ENCODE peak calls at places on chromosomes 3 and 15, in ten cellular contexts. One of them, this sample, is unnamed. For H3K4me1, the result is how much of the 10 kb centered on the place peaks cover.

GRCh38 chr3:10548997-10549396 is 43.6 kb upstream of the ATP2B2 start:
- DNase-seq in HepG2: no peak
- DNase-seq in left ventricle myocardium inferior: no peak
- DNase-seq in body of pancreas: no peak
- DNase-seq in kidney: no peak
- DNase-seq in neural progenitor cell: no peak
- DNase-seq in Caco-2: no peak
- DNase-seq in naive thymus-derived CD4-positive, alpha-beta T cell: no peak
- DNase-seq in astrocyte: no peak
- DNase-seq in sigmoid colon: peak
- DNase-seq in this sample: no peak

GRCh38 chr3:124032351-124032880 is 40.5 kb upstream of the ROPN1 start:
- DNase-seq in left ventricle myocardium inferior: peak
- DNase-seq in neural progenitor cell: peak
- DNase-seq in naive thymus-derived CD4-positive, alpha-beta T cell: no peak
- DNase-seq in HepG2: no peak
- DNase-seq in body of pancreas: peak
- DNase-seq in Caco-2: no peak
- DNase-seq in astrocyte: no peak
- DNase-seq in kidney: peak
- DNase-seq in sigmoid colon: peak
- DNase-seq in this sample: peak

GRCh38 chr3:69716119-69716518 is 23.1 kb upstream of the MITF start:
- DNase-seq in left ventricle myocardium inferior: peak
- DNase-seq in sigmoid colon: no peak
- DNase-seq in Caco-2: no peak
- DNase-seq in kidney: no peak
- DNase-seq in HepG2: no peak
- DNase-seq in astrocyte: no peak
- DNase-seq in neural progenitor cell: no peak
- DNase-seq in body of pancreas: no peak
- DNase-seq in naive thymus-derived CD4-positive, alpha-beta T cell: no peak
- DNase-seq in this sample: no peak

GRCh38 chr3:183904833-183905780 is 20.4 kb upstream of the PARL start:
- DNase-seq in HepG2: no peak
- DNase-seq in astrocyte: no peak
- DNase-seq in naive thymus-derived CD4-positive, alpha-beta T cell: no peak
- DNase-seq in Caco-2: no peak
- DNase-seq in kidney: no peak
- DNase-seq in neural progenitor cell: no peak
- DNase-seq in left ventricle myocardium inferior: no peak
- DNase-seq in sigmoid colon: no peak
- DNase-seq in body of pancreas: no peak
- DNase-seq in this sample: no peak

GRCh38 chr15:39365161-39365560 is 215.7 kb upstream of the THBS1 start:
- DNase-seq in neural progenitor cell: no peak
- DNase-seq in HepG2: no peak
- DNase-seq in sigmoid colon: no peak
- DNase-seq in naive thymus-derived CD4-positive, alpha-beta T cell: no peak
- DNase-seq in left ventricle myocardium inferior: no peak
- DNase-seq in kidney: no peak
- DNase-seq in body of pancreas: no peak
- DNase-seq in Caco-2: no peak
- DNase-seq in astrocyte: peak
- DNase-seq in this sample: no peak

GRCh38 chr3:172057624-172058023 is 18.2 kb downstream of the FNDC3B start:
- DNase-seq in Caco-2: no peak
- DNase-seq in naive thymus-derived CD4-positive, alpha-beta T cell: no peak
- DNase-seq in kidney: no peak
- DNase-seq in neural progenitor cell: no peak
- DNase-seq in HepG2: no peak
- DNase-seq in astrocyte: no peak
- DNase-seq in left ventricle myocardium inferior: no peak
- DNase-seq in body of pancreas: no peak
- DNase-seq in sigmoid colon: no peak
- DNase-seq in this sample: no peak

GRCh38 chr15:95017950-95018349 is 786.6 kb downstream of the MCTP2 start:
- DNase-seq in naive thymus-derived CD4-positive, alpha-beta T cell: no peak
- DNase-seq in kidney: peak
- DNase-seq in Caco-2: no peak
- DNase-seq in neural progenitor cell: no peak
- DNase-seq in astrocyte: no peak
- DNase-seq in body of pancreas: peak
- DNase-seq in sigmoid colon: peak
- DNase-seq in HepG2: no peak
- DNase-seq in left ventricle myocardium inferior: peak
- DNase-seq in this sample: peak

GRCh38 chr3:17793542-17794195 is 51.2 kb upstream of the TBC1D5 start:
- DNase-seq in Caco-2: no peak
- DNase-seq in sigmoid colon: no peak
- DNase-seq in HepG2: no peak
- DNase-seq in body of pancreas: no peak
- DNase-seq in astrocyte: no peak
- DNase-seq in neural progenitor cell: no peak
- DNase-seq in kidney: no peak
- DNase-seq in left ventricle myocardium inferior: no peak
- DNase-seq in naive thymus-derived CD4-positive, alpha-beta T cell: no peak
- DNase-seq in this sample: no peak

GRCh38 chr3:185878920-185879319 is 54.1 kb upstream of the IGF2BP2 start:
- DNase-seq in HepG2: no peak
- DNase-seq in Caco-2: no peak
- DNase-seq in left ventricle myocardium inferior: no peak
- DNase-seq in body of pancreas: no peak
- DNase-seq in naive thymus-derived CD4-positive, alpha-beta T cell: no peak
- DNase-seq in sigmoid colon: no peak
- DNase-seq in astrocyte: no peak
- DNase-seq in kidney: no peak
- DNase-seq in neural progenitor cell: no peak
- DNase-seq in this sample: no peak

GRCh38 chr3:62607287-62608029 is 234.1 kb upstream of the FEZF2 start:
- DNase-seq in left ventricle myocardium inferior: peak
- DNase-seq in body of pancreas: peak
- DNase-seq in neural progenitor cell: peak
- DNase-seq in astrocyte: peak
- DNase-seq in sigmoid colon: no peak
- DNase-seq in Caco-2: no peak
- DNase-seq in HepG2: no peak
- DNase-seq in naive thymus-derived CD4-positive, alpha-beta T cell: no peak
- DNase-seq in kidney: no peak
- DNase-seq in this sample: no peak

GRCh38 chr3:101229681-101230080 is 90.7 kb downstream of the IMPG2 start:
- DNase-seq in Caco-2: no peak
- DNase-seq in left ventricle myocardium inferior: no peak
- DNase-seq in HepG2: peak
- DNase-seq in sigmoid colon: no peak
- DNase-seq in body of pancreas: no peak
- DNase-seq in naive thymus-derived CD4-positive, alpha-beta T cell: no peak
- DNase-seq in neural progenitor cell: no peak
- DNase-seq in kidney: no peak
- DNase-seq in astrocyte: no peak
- DNase-seq in this sample: no peak

GRCh38 chr3:72957303-72957702 is 39.3 kb upstream of the PPP4R2 start:
- DNase-seq in neural progenitor cell: peak
- DNase-seq in astrocyte: no peak
- DNase-seq in body of pancreas: peak
- DNase-seq in sigmoid colon: peak
- DNase-seq in HepG2: peak
- DNase-seq in naive thymus-derived CD4-positive, alpha-beta T cell: no peak
- DNase-seq in kidney: no peak
- DNase-seq in left ventricle myocardium inferior: peak
- DNase-seq in Caco-2: peak
- DNase-seq in this sample: no peak

GRCh38 chr3:152657002-152657400 is 177.9 kb upstream of the P2RY1 start:
- DNase-seq in left ventricle myocardium inferior: no peak
- DNase-seq in neural progenitor cell: peak
- DNase-seq in kidney: no peak
- DNase-seq in body of pancreas: no peak
- DNase-seq in naive thymus-derived CD4-positive, alpha-beta T cell: no peak
- DNase-seq in HepG2: no peak
- DNase-seq in Caco-2: no peak
- DNase-seq in astrocyte: no peak
- DNase-seq in sigmoid colon: no peak
- DNase-seq in this sample: no peak

GRCh38 chr3:156605686-156606605 is 51.0 kb upstream of the SSR3 start:
- DNase-seq in sigmoid colon: peak
- DNase-seq in left ventricle myocardium inferior: peak
- DNase-seq in kidney: peak
- DNase-seq in Caco-2: peak
- DNase-seq in neural progenitor cell: peak
- DNase-seq in HepG2: no peak
- DNase-seq in naive thymus-derived CD4-positive, alpha-beta T cell: no peak
- DNase-seq in body of pancreas: peak
- DNase-seq in astrocyte: peak
- DNase-seq in this sample: peak

GRCh38 chr3:104519968-104520655 is 846.6 kb upstream of the ALCAM start:
- DNase-seq in left ventricle myocardium inferior: no peak
- DNase-seq in HepG2: no peak
- DNase-seq in naive thymus-derived CD4-positive, alpha-beta T cell: no peak
- DNase-seq in neural progenitor cell: no peak
- DNase-seq in Caco-2: no peak
- DNase-seq in body of pancreas: no peak
- DNase-seq in kidney: no peak
- DNase-seq in astrocyte: peak
- DNase-seq in sigmoid colon: no peak
- DNase-seq in this sample: no peak

GRCh38 chr3:104523136-104523535 is 843.6 kb upstream of the ALCAM start:
- DNase-seq in astrocyte: no peak
- DNase-seq in neural progenitor cell: no peak
- DNase-seq in Caco-2: no peak
- DNase-seq in sigmoid colon: no peak
- DNase-seq in kidney: no peak
- DNase-seq in HepG2: no peak
- DNase-seq in left ventricle myocardium inferior: no peak
- DNase-seq in body of pancreas: no peak
- DNase-seq in naive thymus-derived CD4-positive, alpha-beta T cell: no peak
- DNase-seq in this sample: no peak

GRCh38 chr3:104519068-104519467 is 847.6 kb upstream of the ALCAM start:
- DNase-seq in astrocyte: no peak
- DNase-seq in kidney: no peak
- DNase-seq in sigmoid colon: no peak
- DNase-seq in body of pancreas: no peak
- DNase-seq in neural progenitor cell: no peak
- DNase-seq in left ventricle myocardium inferior: no peak
- DNase-seq in HepG2: no peak
- DNase-seq in Caco-2: no peak
- DNase-seq in naive thymus-derived CD4-positive, alpha-beta T cell: no peak
- DNase-seq in this sample: no peak

GRCh38 chr3:104521606-104522336 is 844.9 kb upstream of the ALCAM start:
- DNase-seq in left ventricle myocardium inferior: no peak
- DNase-seq in astrocyte: no peak
- DNase-seq in neural progenitor cell: no peak
- DNase-seq in naive thymus-derived CD4-positive, alpha-beta T cell: no peak
- DNase-seq in HepG2: no peak
- DNase-seq in Caco-2: no peak
- DNase-seq in sigmoid colon: no peak
- DNase-seq in body of pancreas: no peak
- DNase-seq in kidney: no peak
- DNase-seq in this sample: peak

DNA sequence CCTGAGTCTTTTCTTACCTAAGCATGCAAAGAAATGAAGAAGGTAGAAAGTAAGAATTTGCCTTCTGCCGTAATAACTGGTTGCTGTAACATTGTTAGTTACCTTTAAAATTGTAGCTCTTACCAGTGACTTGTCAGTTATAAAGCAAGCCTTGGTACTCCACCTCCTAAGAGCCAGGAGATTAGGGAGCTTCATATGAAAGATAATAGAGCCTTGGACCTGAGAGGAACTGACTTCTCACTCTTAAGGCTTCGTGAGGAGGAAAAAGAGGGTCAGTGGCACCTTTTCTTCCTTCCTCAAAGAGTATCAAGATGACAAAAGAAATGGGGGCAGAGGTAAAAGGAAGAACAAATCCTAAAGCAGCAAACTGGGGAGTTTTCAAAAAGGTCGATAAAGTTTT is 847.2 kb upstream of the ALCAM start:
- DNase-seq in sigmoid colon: no peak
- DNase-seq in kidney: no peak
- DNase-seq in Caco-2: no peak
- DNase-seq in left ventricle myocardium inferior: no peak
- DNase-seq in naive thymus-derived CD4-positive, alpha-beta T cell: no peak
- DNase-seq in neural progenitor cell: no peak
- DNase-seq in astrocyte: no peak
- DNase-seq in HepG2: no peak
- DNase-seq in body of pancreas: no peak
- DNase-seq in this sample: no peak
- H3K4me3 ChIP-seq in sigmoid colon: no peak
- H3K4me3 ChIP-seq in kidney: no peak
- H3K4me3 ChIP-seq in Caco-2: no peak
- H3K4me3 ChIP-seq in left ventricle myocardium inferior: no peak
- H3K4me3 ChIP-seq in naive thymus-derived CD4-positive, alpha-beta T cell: no peak
- H3K4me3 ChIP-seq in neural progenitor cell: no peak
- H3K4me3 ChIP-seq in astrocyte: no peak
- H3K4me3 ChIP-seq in HepG2: no peak
- H3K4me3 ChIP-seq in body of pancreas: no peak
- H3K4me3 ChIP-seq in this sample: no peak

GRCh38 chr3:134459506-134460041 is 26.2 kb downstream of the ANAPC13 start:
- DNase-seq in Caco-2: no peak
- DNase-seq in naive thymus-derived CD4-positive, alpha-beta T cell: no peak
- DNase-seq in astrocyte: no peak
- DNase-seq in neural progenitor cell: no peak
- DNase-seq in body of pancreas: no peak
- DNase-seq in left ventricle myocardium inferior: no peak
- DNase-seq in sigmoid colon: no peak
- DNase-seq in kidney: no peak
- DNase-seq in HepG2: no peak
- DNase-seq in this sample: no peak
- H3K4me1 ChIP-seq in Caco-2: under half
- H3K4me1 ChIP-seq in naive thymus-derived CD4-positive, alpha-beta T cell: under half
- H3K4me1 ChIP-seq in astrocyte: under half
- H3K4me1 ChIP-seq in neural progenitor cell: under half
- H3K4me1 ChIP-seq in body of pancreas: under half
- H3K4me1 ChIP-seq in left ventricle myocardium inferior: under half
- H3K4me1 ChIP-seq in sigmoid colon: under half
- H3K4me1 ChIP-seq in kidney: under half
- H3K4me1 ChIP-seq in HepG2: under half
- H3K4me1 ChIP-seq in this sample: under half

DNA sequence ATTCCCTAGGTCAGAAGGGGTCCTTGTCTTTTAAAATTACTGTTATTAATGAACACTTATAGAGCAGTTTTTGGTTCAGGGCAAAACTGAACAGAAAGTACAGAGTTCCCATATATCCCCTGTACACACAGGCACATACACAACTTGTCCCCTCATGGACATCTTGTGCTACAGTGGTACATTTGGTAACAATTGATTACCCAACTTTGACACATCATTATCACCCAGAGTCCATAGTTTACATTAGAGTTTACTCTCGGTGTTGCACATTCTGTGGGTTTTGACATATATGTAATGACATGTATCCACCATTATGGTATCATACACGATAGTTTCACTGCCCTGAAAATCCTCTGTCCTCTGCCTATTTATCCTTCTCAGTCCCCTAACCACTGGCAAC is 984 bp upstream of the EDC3 start:
- DNase-seq in neural progenitor cell: no peak
- DNase-seq in HepG2: peak
- DNase-seq in astrocyte: no peak
- DNase-seq in naive thymus-derived CD4-positive, alpha-beta T cell: no peak
- DNase-seq in Caco-2: no peak
- DNase-seq in left ventricle myocardium inferior: no peak
- DNase-seq in sigmoid colon: no peak
- DNase-seq in kidney: no peak
- DNase-seq in body of pancreas: no peak
- DNase-seq in this sample: no peak
- H3K4me3 ChIP-seq in neural progenitor cell: peak
- H3K4me3 ChIP-seq in HepG2: peak
- H3K4me3 ChIP-seq in astrocyte: peak
- H3K4me3 ChIP-seq in naive thymus-derived CD4-positive, alpha-beta T cell: peak
- H3K4me3 ChIP-seq in Caco-2: no peak
- H3K4me3 ChIP-seq in left ventricle myocardium inferior: peak
- H3K4me3 ChIP-seq in sigmoid colon: peak
- H3K4me3 ChIP-seq in kidney: peak
- H3K4me3 ChIP-seq in body of pancreas: no peak
- H3K4me3 ChIP-seq in this sample: no peak

GRCh38 chr15:70087708-70088352 is 9.9 kb downstream of the TLE3 start:
- DNase-seq in sigmoid colon: no peak
- DNase-seq in naive thymus-derived CD4-positive, alpha-beta T cell: no peak
- DNase-seq in Caco-2: no peak
- DNase-seq in kidney: no peak
- DNase-seq in neural progenitor cell: no peak
- DNase-seq in body of pancreas: no peak
- DNase-seq in left ventricle myocardium inferior: no peak
- DNase-seq in astrocyte: no peak
- DNase-seq in HepG2: no peak
- DNase-seq in this sample: no peak
- H3K4me1 ChIP-seq in sigmoid colon: half or more
- H3K4me1 ChIP-seq in naive thymus-derived CD4-positive, alpha-beta T cell: under half
- H3K4me1 ChIP-seq in Caco-2: under half
- H3K4me1 ChIP-seq in kidney: under half
- H3K4me1 ChIP-seq in neural progenitor cell: half or more
- H3K4me1 ChIP-seq in body of pancreas: under half
- H3K4me1 ChIP-seq in left ventricle myocardium inferior: half or more
- H3K4me1 ChIP-seq in astrocyte: under half
- H3K4me1 ChIP-seq in HepG2: under half
- H3K4me1 ChIP-seq in this sample: under half